ENCODE peak calls at places on chromosome 17, in five cellular contexts. F is esophagus squamous epithelium, G is small intestine, M is SJCRH30, O is BE2C. R is an unnamed sample. For H3K36me3, the result is how much of the 10 kb centered on the place peaks cover.

GRCh38 chr17:6919158-6919557 is 76.7 kb upstream of the ALOX12 start:
- DNase-seq in G (no peak), F (no peak), M (no peak), O (no peak), R (no peak)

GRCh38 chr17:61128671-61129115 is 270.9 kb upstream of the TBX2 start:
- DNase-seq in O (no peak), M (no peak), G (no peak), F (no peak), R (no peak)

GRCh38 chr17:76567634-76568432 is 17.8 kb downstream of the ST6GALNAC2 start:
- DNase-seq in O (no peak), G (no peak), M (no peak), F (no peak), R (no peak)

GRCh38 chr17:77237232-77238008 is 96.7 kb downstream of the SEC14L1 start:
- DNase-seq in G (no peak), M (no peak), F (no peak), O (no peak), R (no peak)

GRCh38 chr17:48748728-48749566 is 20.4 kb upstream of the HOXB13 start:
- DNase-seq in O (no peak), M (no peak), G (no peak), F (no peak), R (no peak)

GRCh38 chr17:77196251-77196650 is 55.5 kb downstream of the SEC14L1 start:
- DNase-seq in F (no peak), O (no peak), M (no peak), G (no peak), R (no peak)

GRCh38 chr17:40419559-40420331 is 2.0 kb upstream of the TOP2A start:
- DNase-seq in O (no peak), F (no peak), G (no peak), M (peak), R (no peak)

GRCh38 chr17:58335061-58335731 is 6.6 kb upstream of the TSPOAP1 start:
- DNase-seq in O (no peak), G (no peak), F (no peak), M (no peak), R (no peak)

GRCh38 chr17:66715745-66716156 is 119.2 kb upstream of the CACNG5 start:
- DNase-seq in F (no peak), M (peak), G (peak), O (no peak), R (no peak)

GRCh38 chr17:78133179-78133951 is 2.8 kb downstream of the TMC8 start:
- DNase-seq in F (no peak), G (no peak), M (no peak), O (peak), R (no peak)

DNA sequence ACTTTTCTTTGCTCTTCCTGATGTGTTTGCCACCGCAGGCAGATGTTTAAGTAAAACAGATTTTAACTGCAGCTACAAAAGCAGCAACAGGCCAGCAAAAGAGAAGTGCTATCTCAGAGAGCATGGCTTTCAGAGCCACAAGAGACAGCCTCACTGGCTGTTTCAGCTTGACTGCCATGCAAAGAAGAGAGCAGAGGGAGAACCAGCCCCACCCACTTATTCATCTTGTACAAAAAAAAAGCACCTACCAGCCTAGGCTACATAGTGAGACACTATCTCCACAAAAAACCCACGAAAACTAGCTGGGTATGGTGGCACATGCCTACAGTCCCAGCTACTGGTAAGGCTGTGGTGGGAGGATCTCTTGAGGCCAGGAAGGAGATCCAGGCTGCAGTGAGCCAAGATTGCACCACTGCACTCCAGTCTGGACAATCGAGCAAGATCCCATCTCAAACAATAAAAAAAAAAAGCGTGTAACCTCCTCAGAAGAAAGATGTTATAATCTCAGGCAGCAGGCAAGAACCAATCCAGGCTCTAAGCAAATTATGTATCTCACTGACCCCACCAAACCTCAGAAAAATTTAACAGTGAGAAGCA is 30.0 kb downstream of the STH start:
- DNase-seq in O (no peak), F (no peak), M (no peak), G (no peak), R (no peak)
- H3K36me3 ChIP-seq in O (half or more), F (half or more), M (under half), G (under half), R (under half)

DNA sequence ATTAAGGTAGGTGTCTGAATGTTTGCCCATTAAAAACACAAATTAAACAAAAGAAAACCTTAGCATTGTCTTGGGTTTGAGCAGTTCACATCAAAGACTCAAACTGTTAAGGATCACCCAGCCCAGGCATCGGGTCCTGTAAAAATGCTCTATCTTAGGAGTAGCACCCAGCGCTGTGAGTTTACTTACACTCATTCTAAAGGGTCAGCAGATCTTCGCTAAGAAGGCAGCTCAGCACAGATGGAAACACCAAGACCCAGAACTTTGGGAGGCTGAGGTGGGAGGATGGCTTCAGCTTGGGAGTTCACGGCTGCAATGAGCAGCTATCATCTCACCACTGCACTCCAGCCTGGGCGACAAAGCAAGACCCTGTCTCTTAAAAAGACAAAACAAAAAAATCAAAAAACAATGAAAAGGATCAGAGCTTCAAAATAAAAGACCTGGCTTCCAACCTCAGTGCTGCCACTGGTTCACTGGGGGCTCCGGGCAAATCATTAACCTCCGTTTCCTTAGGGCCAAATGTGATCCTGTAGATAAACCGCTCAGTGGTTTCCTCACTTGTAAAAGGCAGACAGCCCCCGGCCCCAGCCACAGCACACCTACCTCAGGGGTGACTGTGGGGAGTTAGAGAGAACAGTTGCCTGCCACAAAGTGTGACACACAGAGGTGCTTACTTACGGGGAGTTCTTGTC is 11.1 kb downstream of the COG1 start:
- DNase-seq in F (no peak), G (no peak), O (no peak), M (no peak), R (peak)
- H3K4me3 ChIP-seq in F (no peak), G (no peak), O (no peak), M (no peak), R (no peak)

GRCh38 chr17:45733781-45734180 is 50.3 kb upstream of the CRHR1 start:
- DNase-seq in F (no peak), O (no peak), G (no peak), M (no peak), R (no peak)

GRCh38 chr17:45731459-45731858 is 52.7 kb upstream of the CRHR1 start:
- DNase-seq in O (no peak), G (no peak), F (no peak), M (no peak), R (no peak)

GRCh38 chr17:45732926-45733505 is 51.1 kb upstream of the CRHR1 start:
- DNase-seq in M (no peak), O (no peak), F (no peak), G (no peak), R (peak)

GRCh38 chr17:45730192-45730591 is 53.9 kb upstream of the CRHR1 start:
- DNase-seq in F (no peak), O (no peak), G (no peak), M (no peak), R (peak)

DNA sequence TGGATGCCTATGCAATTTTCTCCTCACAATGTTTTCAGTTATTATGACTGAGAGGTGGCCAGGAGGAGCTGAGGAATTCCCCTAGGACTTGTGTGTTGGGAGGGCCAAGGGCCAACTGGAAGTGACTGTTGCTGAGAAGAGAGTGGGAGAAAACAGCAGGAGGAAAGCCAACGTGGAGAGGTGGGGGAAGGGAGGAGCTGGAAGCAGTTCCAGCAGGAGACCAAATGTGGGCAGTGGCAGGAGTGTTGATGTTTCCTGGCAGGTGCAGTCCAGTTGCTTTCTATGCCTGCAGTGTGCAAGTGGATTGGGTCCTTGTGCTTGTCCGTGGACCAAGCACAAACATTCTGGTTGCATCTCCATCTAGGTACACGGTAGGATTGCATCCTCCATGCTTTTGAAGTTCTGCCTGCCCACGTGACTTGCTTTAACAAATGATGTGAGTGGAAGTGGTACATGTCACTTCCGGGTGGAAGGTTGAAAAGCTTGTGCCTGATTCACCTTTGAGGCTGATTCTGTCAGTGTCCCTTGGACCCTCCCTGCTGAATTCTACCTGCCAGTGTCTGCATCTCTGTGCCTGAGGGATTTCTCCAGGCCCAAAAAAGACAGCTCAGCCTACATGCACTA is 54.7 kb upstream of the CRHR1 start:
- DNase-seq in F (no peak), M (peak), G (no peak), O (no peak), R (no peak)
- H3K36me3 ChIP-seq in F (under half), M (under half), G (under half), O (under half), R (under half)

DNA sequence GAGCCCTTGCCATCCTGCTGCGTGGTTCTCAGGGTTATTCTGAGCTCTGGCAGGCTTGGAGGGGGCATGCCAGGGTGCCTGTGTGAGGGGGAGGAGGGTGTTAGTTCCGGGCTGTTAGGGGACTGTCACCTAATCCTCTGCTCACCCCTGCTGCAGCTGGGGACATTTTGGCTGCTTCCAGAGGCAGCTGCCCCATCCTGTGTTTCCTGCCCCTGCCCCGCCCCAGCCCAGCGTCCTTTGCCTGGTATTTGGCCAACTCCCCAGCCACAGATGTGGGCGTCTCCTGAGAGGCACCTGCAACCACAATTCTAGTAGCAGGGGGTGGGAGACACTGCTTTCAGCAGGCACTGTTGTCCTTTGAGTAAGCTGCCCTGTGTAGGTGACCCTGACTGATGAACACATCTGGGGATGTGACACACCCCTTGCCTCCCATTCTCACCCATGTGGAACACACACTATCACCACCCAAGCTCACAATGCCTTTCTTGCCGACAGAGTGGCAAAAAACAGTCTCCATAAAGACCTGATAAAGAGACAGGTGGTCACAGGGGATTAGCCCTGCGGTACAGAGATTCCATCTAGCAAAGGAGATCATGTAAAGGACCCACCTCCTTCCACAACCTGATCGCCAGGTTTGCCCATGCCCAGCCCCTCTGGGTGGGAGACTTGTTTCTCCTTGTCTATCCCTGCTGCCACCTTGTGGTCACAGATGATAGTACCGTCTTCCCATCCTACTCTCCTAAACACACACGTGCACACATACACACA is at the start of gene CHRNE:
- DNase-seq in M (peak), G (peak), F (no peak), O (peak), R (peak)
- H3K4me3 ChIP-seq in M (no peak), G (no peak), F (peak), O (no peak), R (no peak)

R was measured in breast epithelium.